ENCODE peak calls at places on chromosomes 7 and 10, in nine cellular contexts. X is fibroblast of lung; W is RWPE1; O is Peyer's patch; B is cardiac muscle cell; S is heart right ventricle; Q is activated CD8-positive, alpha-beta T cell treated with anti-CD3 and anti-CD28 coated beads for 36 hours; E is nephron progenitor cell; Z is transverse colon. H is an unnamed sample.

GRCh38 chr7:141715794-141716689 is 7.9 kb downstream of the WEE2 start:
- DNase-seq in X (no peak), W (no peak), O (no peak), B (peak; percentile 8), S (no peak), Q (no peak), E (no peak), Z (no peak), H (no peak)

GRCh38 chr7:155521743-155522398 is 24.5 kb downstream of the CNPY1 start:
- DNase-seq in X (no peak), W (no peak), O (no peak), B (no peak), S (no peak), Q (no peak), E (no peak), Z (no peak), H (no peak)

GRCh38 chr7:21300692-21301091 is 127.2 kb upstream of the SP4 start:
- DNase-seq in X (no peak), W (peak; percentile 10), O (no peak), B (no peak), S (no peak), Q (peak; percentile 15), E (no peak), Z (no peak), H (no peak)

GRCh38 chr10:108490931-108491330 is 1326.4 kb upstream of the SORCS1 start:
- DNase-seq in X (no peak), W (no peak), O (no peak), B (no peak), S (no peak), Q (no peak), E (no peak), Z (no peak), H (no peak)

GRCh38 chr7:128263420-128263819 is 22.3 kb downstream of the LEP start:
- DNase-seq in X (no peak), W (peak; percentile 21), O (no peak), B (no peak), S (no peak), Q (no peak), E (no peak), Z (no peak), H (no peak)

GRCh38 chr10:13716161-13717071 is 129.7 kb downstream of the PRPF18 start:
- DNase-seq in X (peak; percentile 96), W (no peak), O (no peak), B (no peak), S (no peak), Q (no peak), E (no peak), Z (no peak), H (no peak)

GRCh38 chr7:14069961-14070360 is 80.5 kb upstream of the ETV1 start:
- DNase-seq in X (no peak), W (no peak), O (no peak), B (no peak), S (no peak), Q (no peak), E (no peak), Z (no peak), H (no peak)

GRCh38 chr10:53622201-53622600 is 849.6 kb upstream of the MBL2 start:
- DNase-seq in X (no peak), W (no peak), O (no peak), B (no peak), S (no peak), Q (no peak), E (no peak), Z (no peak), H (no peak)

GRCh38 chr7:141974831-141975230 is 1.3 kb upstream of the TAS2R38 start:
- DNase-seq in X (no peak), W (peak; percentile 14), O (no peak), B (no peak), S (no peak), Q (peak; percentile 48), E (peak; percentile 10), Z (peak; percentile 34), H (no peak)

GRCh38 chr7:127581716-127582115 is 3.7 kb downstream of the GCC1 start:
- DNase-seq in X (no peak), W (no peak), O (no peak), B (no peak), S (no peak), Q (no peak), E (no peak), Z (no peak), H (no peak)

GRCh38 chr7:2665359-2665791 is 22.6 kb upstream of the AMZ1 start:
- DNase-seq in X (no peak), W (no peak), O (no peak), B (no peak), S (no peak), Q (peak; percentile 22), E (no peak), Z (no peak), H (no peak)

GRCh38 chr7:100342761-100343160 is 15.2 kb upstream of the PILRB start:
- DNase-seq in X (no peak), W (no peak), O (no peak), B (no peak), S (peak; percentile 37), Q (no peak), E (no peak), Z (no peak), H (no peak)

GRCh38 chr7:20141666-20142065 is 75.5 kb downstream of the MACC1 start:
- DNase-seq in X (peak; percentile 74), W (no peak), O (no peak), B (no peak), S (no peak), Q (no peak), E (no peak), Z (no peak), H (no peak)

GRCh38 chr10:69400936-69401335 is 15.8 kb downstream of the TACR2 start:
- DNase-seq in X (no peak), W (no peak), O (no peak), B (no peak), S (no peak), Q (no peak), E (no peak), Z (no peak), H (no peak)
- TF ChIP-seq CTCF in X (no peak), W (no peak), O (no peak), B (no peak), S (no peak), Q (no peak), E (no peak), Z (no peak), H (no peak)

GRCh38 chr7:93178213-93178612 is 30.0 kb upstream of the SAMD9L start:
- DNase-seq in X (no peak), W (peak; percentile 32), O (no peak), B (no peak), S (no peak), Q (no peak), E (no peak), Z (no peak), H (no peak)
- TF ChIP-seq CTCF in X (peak; percentile 15), W (peak; percentile 37), O (peak; percentile 45), B (peak; percentile 23), S (no peak), Q (peak; percentile 39), E (no peak), Z (peak; percentile 39), H (no peak)

GRCh38 chr10:81177651-81178244 is 640.0 kb downstream of the SH2D4B start:
- DNase-seq in X (no peak), W (no peak), O (no peak), B (no peak), S (no peak), Q (no peak), E (no peak), Z (no peak), H (no peak)

GRCh38 chr10:81179324-81179723 is 641.6 kb downstream of the SH2D4B start:
- DNase-seq in X (no peak), W (no peak), O (no peak), B (no peak), S (no peak), Q (no peak), E (no peak), Z (no peak), H (no peak)

GRCh38 chr10:81182296-81182695 is 644.6 kb downstream of the SH2D4B start:
- DNase-seq in X (no peak), W (no peak), O (no peak), B (no peak), S (no peak), Q (no peak), E (no peak), Z (no peak), H (no peak)

GRCh38 chr10:81179805-81180452 is 642.2 kb downstream of the SH2D4B start:
- DNase-seq in X (no peak), W (no peak), O (no peak), B (peak; percentile 28), S (no peak), Q (no peak), E (no peak), Z (peak; percentile 10), H (no peak)
- TF ChIP-seq CTCF in X (no peak), W (peak; percentile 48), O (peak; percentile 29), B (no peak), S (no peak), Q (peak; percentile 37), E (peak; percentile 47), Z (peak; percentile 37), H (no peak)

GRCh38 chr7:143889068-143889467 is 12.9 kb downstream of the TCAF1 start:
- DNase-seq in X (no peak), W (no peak), O (no peak), B (no peak), S (no peak), Q (no peak), E (no peak), Z (no peak), H (no peak)

GRCh38 chr7:143896667-143897066 is 5.3 kb downstream of the TCAF1 start:
- DNase-seq in X (no peak), W (no peak), O (no peak), B (no peak), S (no peak), Q (no peak), E (no peak), Z (no peak), H (no peak)

GRCh38 chr7:143890558-143890957 is 11.4 kb downstream of the TCAF1 start:
- DNase-seq in X (no peak), W (no peak), O (no peak), B (no peak), S (no peak), Q (no peak), E (no peak), Z (no peak), H (no peak)

GRCh38 chr7:143891457-143891856 is 10.5 kb downstream of the TCAF1 start:
- DNase-seq in X (no peak), W (no peak), O (no peak), B (no peak), S (no peak), Q (no peak), E (no peak), Z (no peak), H (no peak)

DNA sequence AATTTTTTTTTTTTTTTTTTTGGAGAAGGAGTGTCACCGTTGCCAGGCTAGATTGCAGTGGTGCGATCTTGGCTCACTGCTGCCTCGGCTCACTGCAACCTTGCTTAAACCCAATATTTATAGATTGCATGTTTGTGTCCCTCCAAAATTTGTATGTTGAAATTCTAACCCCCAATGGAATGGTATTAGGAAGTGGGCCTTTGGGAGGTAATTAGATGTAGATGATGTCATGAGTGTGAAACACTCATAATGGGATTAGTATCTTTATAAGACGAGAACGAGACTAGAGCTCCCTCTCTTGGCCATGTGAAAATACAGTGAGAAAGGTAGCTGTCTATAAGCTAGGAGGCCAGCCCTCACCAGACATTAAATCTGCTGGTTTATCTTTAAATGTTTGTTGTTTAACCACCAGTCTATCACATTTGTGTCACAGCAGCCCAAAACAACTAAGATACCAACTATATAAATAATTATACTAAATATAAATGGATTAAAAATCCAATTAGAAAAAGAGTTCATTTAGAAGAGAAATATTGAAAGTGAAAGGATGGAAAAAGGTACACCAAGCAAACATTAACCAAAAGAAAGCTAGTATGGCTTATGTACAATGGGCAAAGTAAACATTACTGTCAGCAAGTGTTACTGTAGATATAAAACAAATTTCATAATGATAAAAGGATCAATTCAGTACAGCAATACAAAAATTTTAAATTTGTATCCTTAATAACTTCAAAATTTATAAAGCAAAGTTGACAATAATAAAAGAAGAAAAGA is 9.3 kb downstream of the TCAF1 start:
- DNase-seq in X (peak; percentile 40), W (no peak), O (no peak), B (peak; percentile 33), S (no peak), Q (no peak), E (no peak), Z (no peak), H (no peak)
- TF ChIP-seq CTCF in X (peak; percentile 55), W (no peak), O (peak; percentile 37), B (peak; percentile 43), S (no peak), Q (no peak), E (no peak), Z (peak; percentile 17), H (no peak)

H was measured in activated B cell treated with CpG ODN at 0.5 μM for 24 hours.